ENCODE peak calls at places on chromosomes 16 and 17, in nine cellular contexts. K, B, A, S, H, R, X, M and O are unnamed samples.

GRCh38 chr16:86528061-86528929 is 18.0 kb downstream of the FOXF1 start:
- DNase-seq in K (no peak), B (no peak), A (no peak), S (no peak), H (no peak), R (no peak), X (no peak), M (no peak), O (no peak)

GRCh38 chr17:73503560-73503959 is 140.7 kb downstream of the SDK2 start:
- DNase-seq in K (no peak), B (no peak), A (no peak), S (no peak), H (no peak), R (no peak), X (no peak), M (no peak), O (no peak)

GRCh38 chr17:76789235-76789788 is 51.4 kb downstream of the MFSD11 start:
- DNase-seq in K (no peak), B (no peak), A (no peak), S (no peak), H (no peak), R (no peak), X (no peak), M (no peak), O (peak; percentile 63)

GRCh38 chr16:83449861-83450260 is 357.9 kb upstream of the HSBP1 start:
- DNase-seq in K (no peak), B (no peak), A (no peak), S (no peak), H (no peak), R (no peak), X (no peak), M (no peak), O (no peak)

GRCh38 chr16:58027341-58028167 is 2.0 kb downstream of the MMP15 start:
- DNase-seq in K (peak; percentile 71), B (no peak), A (no peak), S (peak; percentile 87), H (peak; percentile 88), R (peak; percentile 71), X (peak; percentile 25), M (no peak), O (no peak)

GRCh38 chr16:4947722-4948503 is 10.2 kb upstream of the SEC14L5 start:
- DNase-seq in K (no peak), B (no peak), A (no peak), S (peak; percentile 92), H (no peak), R (no peak), X (no peak), M (no peak), O (peak; percentile 74)

GRCh38 chr17:53093386-53093785 is 729.3 kb upstream of the KIF2B start:
- DNase-seq in K (no peak), B (no peak), A (no peak), S (no peak), H (no peak), R (no peak), X (no peak), M (no peak), O (no peak)

GRCh38 chr16:27113341-27113841 is 46.7 kb downstream of the C16orf82 start:
- DNase-seq in K (no peak), B (no peak), A (no peak), S (no peak), H (peak; percentile 65), R (no peak), X (no peak), M (no peak), O (no peak)

GRCh38 chr17:19024101-19025078 is 19.8 kb upstream of the FAM83G start:
- DNase-seq in K (no peak), B (no peak), A (no peak), S (no peak), H (no peak), R (peak; percentile 49), X (peak; percentile 9), M (peak; percentile 48), O (no peak)

GRCh38 chr17:29789186-29790170 is 140.6 kb downstream of the SSH2 start:
- DNase-seq in K (no peak), B (no peak), A (no peak), S (peak; percentile 7), H (no peak), R (no peak), X (peak; percentile 41), M (no peak), O (no peak)

GRCh38 chr17:41782142-41782541 is 4.4 kb downstream of the JUP start:
- DNase-seq in K (peak; percentile 49), B (no peak), A (no peak), S (no peak), H (no peak), R (no peak), X (no peak), M (no peak), O (no peak)

GRCh38 chr16:998211-998610 is 16.6 kb downstream of the SOX8 start:
- DNase-seq in K (no peak), B (no peak), A (no peak), S (no peak), H (no peak), R (no peak), X (no peak), M (no peak), O (no peak)

GRCh38 chr17:57379237-57380054 is 123.1 kb downstream of the MSI2 start:
- DNase-seq in K (no peak), B (peak; percentile 67), A (no peak), S (peak; percentile 66), H (no peak), R (no peak), X (peak; percentile 38), M (no peak), O (no peak)

GRCh38 chr16:85430523-85431381 is 182.4 kb upstream of the GSE1 start:
- DNase-seq in K (no peak), B (no peak), A (no peak), S (no peak), H (no peak), R (no peak), X (no peak), M (no peak), O (peak; percentile 22)

GRCh38 chr17:61451538-61452300 is 503 bp upstream of the TBX4 start:
- DNase-seq in K (no peak), B (no peak), A (no peak), S (peak; percentile 74), H (no peak), R (no peak), X (peak; percentile 8), M (no peak), O (no peak)

GRCh38 chr17:61450641-61451537 is 1.3 kb upstream of the TBX4 start:
- DNase-seq in K (no peak), B (no peak), A (no peak), S (peak; percentile 52), H (no peak), R (no peak), X (no peak), M (no peak), O (no peak)

GRCh38 chr17:61453563-61453962 is 1.3 kb downstream of the TBX4 start:
- DNase-seq in K (no peak), B (peak; percentile 11), A (no peak), S (no peak), H (no peak), R (no peak), X (no peak), M (no peak), O (no peak)

GRCh38 chr17:61454095-61454931 is 2.1 kb downstream of the TBX4 start:
- DNase-seq in K (no peak), B (no peak), A (no peak), S (peak; percentile 69), H (no peak), R (no peak), X (no peak), M (no peak), O (no peak)

DNA sequence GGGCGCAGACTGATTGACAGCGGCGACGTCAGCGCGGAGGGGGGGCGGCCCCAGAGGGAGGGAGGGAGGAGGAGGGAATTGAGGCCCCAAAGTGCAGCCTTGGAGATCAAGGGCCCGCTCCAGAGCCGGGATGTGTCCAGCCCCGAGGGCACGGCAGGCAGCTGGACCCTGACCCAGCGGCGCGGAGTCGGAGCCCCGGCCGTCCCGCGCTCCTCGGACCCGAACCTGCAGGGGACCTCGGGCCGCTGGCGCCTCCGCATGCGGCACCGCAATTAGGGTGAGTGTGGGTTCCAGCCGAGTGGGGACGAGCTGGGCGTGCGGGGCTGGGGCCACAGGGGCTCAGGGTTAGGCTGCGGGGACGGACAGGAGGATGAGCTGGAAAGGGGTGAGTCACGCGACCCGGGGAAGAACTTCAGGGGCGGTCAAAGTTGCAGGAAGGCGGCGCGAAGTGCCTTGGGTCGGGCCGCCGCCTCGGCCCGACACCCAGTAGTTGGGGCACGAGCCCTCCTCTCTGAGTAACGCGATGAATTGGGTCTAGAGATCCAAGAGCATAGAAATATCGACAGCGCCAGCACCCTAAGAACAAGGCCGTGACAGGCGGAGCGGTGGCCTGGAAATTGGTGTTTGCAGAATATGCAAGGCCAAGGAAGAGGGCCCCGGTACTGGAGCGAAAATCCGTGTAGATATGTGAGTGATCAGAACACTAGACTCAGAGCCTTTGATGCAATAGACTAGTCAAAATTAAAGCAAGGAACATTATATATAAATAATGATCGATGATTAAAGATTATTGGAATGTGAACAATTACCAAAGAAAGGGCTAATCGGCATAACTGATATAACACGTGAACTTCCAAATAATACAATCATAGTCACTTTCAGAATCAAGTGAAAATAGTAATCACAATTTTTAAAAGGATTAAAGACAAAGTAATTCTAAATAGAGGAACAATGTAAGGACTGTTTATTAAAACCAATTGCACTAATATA is at the start of gene TBX4:
- DNase-seq in K (no peak), B (no peak), A (no peak), S (peak; percentile 65), H (no peak), R (no peak), X (peak; percentile 14), M (no peak), O (no peak)
- H3K4me3 ChIP-seq in K (peak within 1 kb of the TSS; percentile 49), B (no peak within 1 kb of the TSS), A (no peak within 1 kb of the TSS), S (peak within 1 kb of the TSS; percentile 45), H (peak within 1 kb of the TSS; percentile 22), R (no peak within 1 kb of the TSS), X (peak within 1 kb of the TSS; percentile 58), M (no peak within 1 kb of the TSS), O (no peak within 1 kb of the TSS)

GRCh38 chr16:56807011-56807675 is 57.9 kb upstream of the SLC12A3 start:
- DNase-seq in K (no peak), B (peak; percentile 81), A (peak; percentile 5), S (no peak), H (no peak), R (peak; percentile 62), X (peak; percentile 64), M (no peak), O (peak; percentile 52)
- H3K4me1 ChIP-seq in K (no peaks in the 10 kb centered on the region), B (peaks cover 22% of the 10 kb centered on the region), A (peaks cover 16% of the 10 kb centered on the region), S (peaks cover 12% of the 10 kb centered on the region), H (no peaks in the 10 kb centered on the region), R (peaks cover 51% of the 10 kb centered on the region), X (no peaks in the 10 kb centered on the region), M (no peaks in the 10 kb centered on the region), O (peaks cover 40% of the 10 kb centered on the region)

GRCh38 chr17:13635951-13636350 is 34.2 kb upstream of the HS3ST3A1 start:
- DNase-seq in K (no peak), B (no peak), A (no peak), S (no peak), H (no peak), R (no peak), X (no peak), M (no peak), O (no peak)
- H3K4me3 ChIP-seq in K (no peak overlapping the region), B (no peak overlapping the region), A (no peak overlapping the region), S (no peak overlapping the region), H (no peak overlapping the region), R (no peak overlapping the region), X (no peak overlapping the region), M (no peak overlapping the region), O (no peak overlapping the region)

DNA sequence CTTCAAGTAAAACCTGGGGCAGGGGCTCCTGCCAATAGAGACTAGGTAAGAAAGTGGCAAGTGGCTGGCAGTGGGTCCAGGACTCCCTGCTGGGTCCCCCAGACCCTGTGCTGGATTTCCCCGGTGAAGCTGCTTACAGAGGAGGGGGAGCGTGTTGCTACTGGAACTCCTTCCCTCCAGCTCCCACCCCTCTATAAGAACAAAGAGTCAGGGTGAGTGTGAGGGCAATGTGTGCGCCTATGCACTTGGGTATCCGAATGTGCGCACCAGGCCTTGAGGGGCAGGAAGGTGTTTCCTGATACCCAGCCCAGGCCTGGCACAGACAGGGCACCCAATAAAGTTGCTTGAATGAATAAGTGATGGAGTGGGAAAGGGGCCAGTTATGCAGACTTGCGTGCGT is 11.8 kb downstream of the NEUROD2 start:
- DNase-seq in K (no peak), B (no peak), A (no peak), S (no peak), H (no peak), R (no peak), X (no peak), M (no peak), O (no peak)
- H3K4me1 ChIP-seq in K (peaks cover 39% of the 10 kb centered on the region), B (no peaks in the 10 kb centered on the region), A (peaks cover 12% of the 10 kb centered on the region), S (no peaks in the 10 kb centered on the region), H (peaks cover 2% of the 10 kb centered on the region), R (peaks cover 13% of the 10 kb centered on the region), X (peaks cover 13% of the 10 kb centered on the region), M (peaks cover 22% of the 10 kb centered on the region), O (no peaks in the 10 kb centered on the region)